ENCODE peak calls at places on chromosomes 3 and 15, in seven cellular contexts. K, V, D, Q, R, Y and F are unnamed samples. For H3K9me3, the result is how much of the 10 kb centered on the place peaks cover.

GRCh38 chr3:15899438-15899837 is 101.7 kb upstream of the ANKRD28 start:
- DNase-seq in K (no peak), V (no peak), D (peak), Q (no peak), R (no peak), Y (no peak), F (no peak)

GRCh38 chr3:119794971-119795612 is 13.2 kb downstream of the NR1I2 start:
- DNase-seq in K (no peak), V (no peak), D (peak), Q (peak), R (no peak), Y (no peak), F (no peak)

GRCh38 chr3:8147726-8148125 is 353.9 kb upstream of the LMCD1 start:
- DNase-seq in K (no peak), V (no peak), D (peak), Q (no peak), R (no peak), Y (no peak), F (no peak)

GRCh38 chr3:40899286-40899712 is 300.0 kb upstream of the CTNNB1 start:
- DNase-seq in K (no peak), V (no peak), D (no peak), Q (no peak), R (no peak), Y (no peak), F (no peak)

GRCh38 chr3:44885618-44886017 is 11.2 kb downstream of the TGM4 start:
- DNase-seq in K (no peak), V (no peak), D (peak), Q (peak), R (no peak), Y (no peak), F (no peak)

GRCh38 chr15:47616876-47617275 is 100.4 kb upstream of the SEMA6D start:
- DNase-seq in K (no peak), V (no peak), D (no peak), Q (no peak), R (no peak), Y (no peak), F (no peak)

GRCh38 chr15:60858511-60859085 is 370.5 kb downstream of the RORA start:
- DNase-seq in K (no peak), V (no peak), D (no peak), Q (no peak), R (no peak), Y (no peak), F (no peak)

GRCh38 chr3:188826574-188826973 is 345.2 kb upstream of the TPRG1 start:
- DNase-seq in K (no peak), V (no peak), D (no peak), Q (no peak), R (no peak), Y (no peak), F (no peak)

GRCh38 chr3:134771962-134772361 is 23.1 kb upstream of the EPHB1 start:
- DNase-seq in K (no peak), V (no peak), D (no peak), Q (no peak), R (no peak), Y (no peak), F (no peak)

GRCh38 chr15:41832208-41832607 is 4.3 kb downstream of the JMJD7 start:
- DNase-seq in K (no peak), V (no peak), D (no peak), Q (no peak), R (no peak), Y (no peak), F (no peak)

GRCh38 chr3:135148431-135148830 is 353.4 kb downstream of the EPHB1 start:
- DNase-seq in K (peak), V (peak), D (no peak), Q (no peak), R (no peak), Y (peak), F (no peak)

GRCh38 chr3:172678068-172678467 is 32.8 kb downstream of the NCEH1 start:
- DNase-seq in K (no peak), V (no peak), D (no peak), Q (no peak), R (no peak), Y (no peak), F (no peak)

GRCh38 chr3:187519428-187519890 is 150.7 kb downstream of the SST start:
- DNase-seq in K (no peak), V (no peak), D (no peak), Q (no peak), R (no peak), Y (no peak), F (no peak)

GRCh38 chr3:171516765-171517164 is 56.6 kb upstream of the TNIK start:
- DNase-seq in K (no peak), V (no peak), D (no peak), Q (no peak), R (no peak), Y (no peak), F (no peak)

GRCh38 chr15:101458908-101459578 is 30.5 kb downstream of the PCSK6 start:
- DNase-seq in K (no peak), V (no peak), D (no peak), Q (no peak), R (no peak), Y (peak), F (no peak)

DNA sequence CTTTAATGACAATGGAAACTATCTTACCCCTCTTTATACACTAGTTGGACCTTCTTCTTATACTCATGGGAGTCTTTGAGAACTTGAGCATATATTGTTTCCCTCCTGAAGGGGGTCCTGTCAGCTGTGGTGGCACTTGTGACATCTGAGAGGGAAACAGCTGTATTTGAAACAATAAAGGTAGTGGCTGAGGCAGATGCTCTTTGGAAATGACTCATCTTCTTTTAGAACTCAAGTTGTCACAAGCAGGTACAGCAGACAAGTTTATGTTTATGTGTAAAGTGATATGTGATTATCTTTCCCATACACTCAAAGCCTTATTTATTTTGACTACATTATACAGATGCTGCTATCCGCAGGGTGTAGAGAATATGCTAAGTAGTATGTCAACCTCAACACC is 220.0 kb upstream of the GRM7 start:
- DNase-seq in K (no peak), V (no peak), D (no peak), Q (no peak), R (no peak), Y (no peak), F (no peak)
- H3K9me3 ChIP-seq in K (under half), V (under half), D (under half), Q (under half), R (under half), Y (under half), F (under half)

GRCh38 chr15:25171856-25172687 is 217.3 kb downstream of the SNRPN start:
- DNase-seq in K (peak), V (peak), D (no peak), Q (peak), R (peak), Y (peak), F (peak)

GRCh38 chr15:25171111-25171811 is 216.5 kb downstream of the SNRPN start:
- DNase-seq in K (peak), V (peak), D (no peak), Q (peak), R (peak), Y (peak), F (peak)

GRCh38 chr15:25175033-25175788 is 220.4 kb downstream of the SNRPN start:
- DNase-seq in K (peak), V (peak), D (no peak), Q (peak), R (peak), Y (peak), F (peak)

GRCh38 chr15:25172691-25173090 is 217.9 kb downstream of the SNRPN start:
- DNase-seq in K (peak), V (peak), D (no peak), Q (no peak), R (no peak), Y (peak), F (no peak)

DNA sequence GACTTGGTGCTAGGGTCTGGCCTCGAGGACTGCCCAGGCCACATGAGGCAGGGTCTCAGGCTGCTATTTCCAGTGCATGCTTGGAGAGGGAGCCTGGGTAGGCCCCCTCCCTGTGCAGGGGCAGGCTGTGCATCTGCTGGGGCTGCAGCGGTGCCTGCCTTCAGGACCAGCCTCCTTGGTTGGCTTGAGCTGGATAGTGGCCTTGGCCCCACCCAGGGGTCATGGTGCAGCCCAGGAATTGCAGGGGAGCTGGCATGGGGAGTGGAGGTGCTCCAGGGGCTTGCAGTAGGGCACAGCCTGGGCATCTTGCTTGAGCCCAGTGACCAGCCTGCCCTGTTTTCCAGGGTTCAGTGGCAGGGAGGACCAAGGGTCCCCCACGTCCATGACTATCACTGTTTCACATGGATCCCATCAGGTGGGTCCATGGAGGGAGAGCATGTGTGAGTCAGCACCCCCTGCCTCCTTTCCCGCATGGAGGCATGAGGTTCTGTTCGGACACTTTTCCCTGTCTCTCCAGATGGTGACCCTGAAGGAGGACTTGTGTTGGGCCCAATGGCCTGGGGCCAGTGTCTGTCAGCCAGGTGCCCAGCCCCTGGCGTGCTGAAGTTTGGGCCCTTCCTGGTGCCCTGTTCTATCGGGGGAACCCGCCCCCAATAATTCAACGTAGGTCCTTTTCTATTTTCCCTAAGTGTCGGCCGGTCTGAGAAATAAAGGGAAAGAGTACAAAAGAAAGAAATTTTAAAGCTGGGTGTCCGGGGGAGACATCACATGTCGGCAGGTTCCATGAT is 218.6 kb downstream of the SNRPN start:
- DNase-seq in K (peak), V (peak), D (no peak), Q (no peak), R (no peak), Y (peak), F (no peak)
- H3K9me3 ChIP-seq in K (under half), V (under half), D (under half), Q (under half), R (under half), Y (under half), F (under half)

DNA sequence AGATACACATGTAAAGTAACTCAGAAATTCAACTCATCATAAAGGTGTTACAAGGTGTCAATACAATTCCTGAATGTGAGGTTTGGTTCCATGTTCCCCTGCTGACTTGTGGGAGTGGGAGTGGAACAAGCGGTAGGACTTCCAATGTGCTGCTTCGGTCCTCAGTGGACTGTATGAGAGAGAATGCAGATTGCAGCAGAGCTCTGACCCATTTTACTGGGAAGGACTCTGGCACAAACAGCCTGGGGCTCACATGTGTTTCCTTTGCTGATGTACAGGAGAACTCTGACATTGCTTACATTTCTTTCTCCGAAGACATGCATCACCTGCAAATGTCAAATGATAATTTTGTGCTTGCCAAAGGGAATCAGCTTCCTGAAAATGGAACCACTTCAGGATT is 111.5 kb downstream of the UNC13C start:
- DNase-seq in K (no peak), V (no peak), D (no peak), Q (no peak), R (no peak), Y (no peak), F (no peak)
- H3K9me3 ChIP-seq in K (under half), V (under half), D (under half), Q (under half), R (under half), Y (under half), F (under half)

GRCh38 chr15:49225572-49226281 is 55.7 kb downstream of the GALK2 start:
- DNase-seq in K (no peak), V (no peak), D (peak), Q (peak), R (no peak), Y (peak), F (no peak)
- H3K9me3 ChIP-seq in K (under half), V (under half), D (under half), Q (under half), R (under half), Y (under half), F (under half)

GRCh38 chr3:76470285-76470684 is 569.6 kb upstream of the ROBO2 start:
- DNase-seq in K (no peak), V (no peak), D (peak), Q (no peak), R (no peak), Y (no peak), F (no peak)
- H3K9me3 ChIP-seq in K (under half), V (under half), D (under half), Q (under half), R (under half), Y (under half), F (under half)

DNA sequence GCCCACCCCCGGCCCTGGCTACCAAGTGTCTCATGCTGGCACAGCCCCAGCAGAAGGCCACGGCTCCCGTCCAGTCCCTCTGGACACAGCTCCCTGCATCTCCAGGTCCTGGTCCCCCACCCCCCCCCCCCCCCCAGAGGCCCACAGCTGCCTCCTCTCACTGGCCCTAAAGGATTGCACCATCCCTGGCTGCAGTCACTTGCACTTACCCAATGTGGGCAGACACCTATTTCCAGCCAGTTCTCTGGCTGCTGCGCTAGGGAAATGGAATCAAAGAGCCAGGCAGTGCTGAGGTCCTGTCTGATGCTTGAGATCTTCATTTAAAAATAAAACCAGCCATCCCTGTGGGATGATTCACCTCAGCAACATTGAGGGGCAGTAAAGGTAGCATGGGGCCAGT is 346.4 kb downstream of the OCA2 start:
- DNase-seq in K (no peak), V (no peak), D (peak), Q (no peak), R (no peak), Y (no peak), F (no peak)
- H3K9me3 ChIP-seq in K (under half), V (under half), D (under half), Q (under half), R (under half), Y (under half), F (under half)

GRCh38 chr15:26325495-26325894 is 447.4 kb downstream of the GABRB3 start:
- DNase-seq in K (no peak), V (no peak), D (no peak), Q (no peak), R (no peak), Y (no peak), F (no peak)
- H3K9me3 ChIP-seq in K (under half), V (under half), D (under half), Q (under half), R (under half), Y (under half), F (under half)

GRCh38 chr3:76212679-76213078 is 427.3 kb upstream of the ZNF717 start:
- DNase-seq in K (no peak), V (no peak), D (no peak), Q (no peak), R (no peak), Y (no peak), F (no peak)
- H3K9me3 ChIP-seq in K (under half), V (under half), D (under half), Q (under half), R (under half), Y (under half), F (under half)

GRCh38 chr3:9327578-9327977 is 35.3 kb upstream of the THUMPD3 start:
- DNase-seq in K (no peak), V (no peak), D (no peak), Q (no peak), R (no peak), Y (no peak), F (no peak)
- H3K9me3 ChIP-seq in K (under half), V (under half), D (under half), Q (under half), R (under half), Y (under half), F (under half)